ENCODE peak calls at places on chromosomes 2 and 18, in eight cellular contexts. W is AG10803, O is AG09319, P is bronchial epithelial cell, B is H1, F is ovary, Y is AG09309, H is cardiac muscle cell. C is an unnamed sample.

GRCh38 chr18:46510386-46510785 is 146.6 kb downstream of the LOXHD1 start:
- DNase-seq in W (no peak), O (no peak), P (no peak), B (no peak), F (no peak), Y (no peak), H (no peak), C (no peak)

GRCh38 chr2:240250985-240251847 is 110.8 kb upstream of the OTOS start:
- DNase-seq in W (peak), O (peak), P (peak), B (no peak), F (peak), Y (peak), H (peak), C (peak)

GRCh38 chr2:17961789-17962188 is 83.3 kb downstream of the KCNS3 start:
- DNase-seq in W (no peak), O (no peak), P (no peak), B (no peak), F (no peak), Y (no peak), H (no peak), C (no peak)

GRCh38 chr2:205161156-205161555 is 521.1 kb upstream of the NRP2 start:
- DNase-seq in W (peak), O (no peak), P (no peak), B (no peak), F (no peak), Y (no peak), H (no peak), C (no peak)

GRCh38 chr18:75162467-75162866 is 46.5 kb downstream of the PTGR3 start:
- DNase-seq in W (peak), O (no peak), P (peak), B (no peak), F (no peak), Y (peak), H (peak), C (peak)

GRCh38 chr2:179612591-179613298 is 248.7 kb downstream of the ZNF385B start:
- DNase-seq in W (peak), O (no peak), P (no peak), B (no peak), F (no peak), Y (peak), H (no peak), C (no peak)

GRCh38 chr18:10376735-10377134 is 77.7 kb upstream of the APCDD1 start:
- DNase-seq in W (peak), O (no peak), P (no peak), B (no peak), F (no peak), Y (no peak), H (no peak), C (no peak)

GRCh38 chr18:48728204-48728833 is 189.5 kb downstream of the CTIF start:
- DNase-seq in W (peak), O (peak), P (peak), B (no peak), F (no peak), Y (peak), H (peak), C (no peak)

GRCh38 chr2:159028776-159029175 is 60.3 kb downstream of the TANC1 start:
- DNase-seq in W (no peak), O (no peak), P (no peak), B (no peak), F (no peak), Y (no peak), H (no peak), C (no peak)

GRCh38 chr2:15561574-15562344 is 625 bp upstream of the NBAS start:
- DNase-seq in W (peak), O (no peak), P (no peak), B (no peak), F (peak), Y (no peak), H (peak), C (no peak)

GRCh38 chr2:95345415-95346235 is 48.5 kb downstream of the KCNIP3 start:
- DNase-seq in W (peak), O (peak), P (peak), B (peak), F (peak), Y (peak), H (peak), C (peak)

GRCh38 chr2:11692966-11693521 is 23.0 kb upstream of the NTSR2 start:
- DNase-seq in W (peak), O (no peak), P (peak), B (no peak), F (peak), Y (no peak), H (peak), C (no peak)

GRCh38 chr2:179788104-179788503 is 73.3 kb downstream of the ZNF385B start:
- DNase-seq in W (no peak), O (no peak), P (no peak), B (no peak), F (no peak), Y (no peak), H (no peak), C (no peak)

GRCh38 chr2:1685957-1686783 is 58.1 kb downstream of the PXDN start:
- DNase-seq in W (peak), O (no peak), P (no peak), B (peak), F (no peak), Y (no peak), H (no peak), C (peak)

GRCh38 chr2:173614265-173614930 is 259.7 kb downstream of the CDCA7 start:
- DNase-seq in W (no peak), O (no peak), P (no peak), B (no peak), F (no peak), Y (no peak), H (no peak), C (no peak)

GRCh38 chr18:59061914-59062642 is 77.6 kb upstream of the SEC11C start:
- DNase-seq in W (no peak), O (no peak), P (no peak), B (no peak), F (no peak), Y (no peak), H (no peak), C (no peak)

GRCh38 chr2:134193006-134193405 is 60.9 kb upstream of the MGAT5 start:
- DNase-seq in W (peak), O (no peak), P (peak), B (no peak), F (no peak), Y (no peak), H (peak), C (no peak)

GRCh38 chr2:158091647-158092046 is 10.0 kb upstream of the UPP2 start:
- DNase-seq in W (no peak), O (no peak), P (peak), B (no peak), F (no peak), Y (no peak), H (no peak), C (no peak)

GRCh38 chr2:155842103-155842502 is 490.4 kb downstream of the NR4A2 start:
- DNase-seq in W (no peak), O (no peak), P (peak), B (no peak), F (no peak), Y (no peak), H (peak), C (no peak)

GRCh38 chr2:60771508-60771907 is 15.4 kb downstream of the PAPOLG start:
- DNase-seq in W (no peak), O (no peak), P (no peak), B (no peak), F (no peak), Y (no peak), H (no peak), C (no peak)

GRCh38 chr2:146246734-146247523 is 1597.9 kb upstream of the ACVR2A start:
- DNase-seq in W (peak), O (no peak), P (no peak), B (no peak), F (no peak), Y (no peak), H (no peak), C (no peak)

GRCh38 chr2:143778981-143779380 is 649.8 kb downstream of the ARHGAP15 start:
- DNase-seq in W (peak), O (no peak), P (peak), B (no peak), F (no peak), Y (peak), H (no peak), C (no peak)

GRCh38 chr2:211035548-211036185 is 479.3 kb downstream of the CPS1 start:
- DNase-seq in W (peak), O (no peak), P (peak), B (no peak), F (no peak), Y (no peak), H (peak), C (no peak)

GRCh38 chr2:31387850-31388249 is 26.7 kb downstream of the XDH start:
- DNase-seq in W (no peak), O (no peak), P (no peak), B (no peak), F (no peak), Y (no peak), H (no peak), C (peak)

GRCh38 chr2:10911291-10912075 is at the start of gene KCNF1:
- DNase-seq in W (peak), O (no peak), P (peak), B (no peak), F (no peak), Y (no peak), H (peak), C (peak)

GRCh38 chr2:240255811-240256703 is 115.6 kb upstream of the OTOS start:
- DNase-seq in W (no peak), O (no peak), P (peak), B (no peak), F (no peak), Y (no peak), H (no peak), C (no peak)

GRCh38 chr2:235533616-235534385 is 40.0 kb downstream of the AGAP1 start:
- DNase-seq in W (no peak), O (no peak), P (no peak), B (no peak), F (no peak), Y (no peak), H (no peak), C (no peak)

GRCh38 chr2:152598975-152599724 is 118.1 kb downstream of the PRPF40A start:
- DNase-seq in W (no peak), O (no peak), P (peak), B (no peak), F (no peak), Y (no peak), H (no peak), C (no peak)

GRCh38 chr2:205539603-205540002 is 142.7 kb upstream of the NRP2 start:
- DNase-seq in W (no peak), O (no peak), P (no peak), B (no peak), F (no peak), Y (no peak), H (no peak), C (no peak)

GRCh38 chr2:144470334-144470733 is 49.6 kb downstream of the ZEB2 start:
- DNase-seq in W (no peak), O (no peak), P (no peak), B (no peak), F (no peak), Y (no peak), H (no peak), C (no peak)

GRCh38 chr2:25310965-25311865 is 30.5 kb downstream of the DNMT3A start:
- DNase-seq in W (no peak), O (no peak), P (peak), B (no peak), F (no peak), Y (no peak), H (no peak), C (no peak)

GRCh38 chr2:24489942-24490673 is 946 bp upstream of the NCOA1 start:
- DNase-seq in W (peak), O (no peak), P (peak), B (no peak), F (peak), Y (no peak), H (peak), C (no peak)

GRCh38 chr2:44155577-44156446 is 12.9 kb upstream of the PPM1B start:
- DNase-seq in W (no peak), O (no peak), P (peak), B (no peak), F (no peak), Y (no peak), H (no peak), C (no peak)

GRCh38 chr2:200658278-200658864 is 72.6 kb downstream of the AOX1 start:
- DNase-seq in W (no peak), O (no peak), P (no peak), B (no peak), F (no peak), Y (no peak), H (no peak), C (no peak)
- TF ChIP-seq CTCF in W (no peak), O (no peak), P (peak), B (peak), F (no peak), Y (no peak), H (no peak), C (no peak)

GRCh38 chr2:96579422-96579821 is 42.9 kb downstream of the ARID5A start:
- DNase-seq in W (no peak), O (no peak), P (no peak), B (no peak), F (no peak), Y (no peak), H (no peak), C (no peak)
- TF ChIP-seq CTCF in W (no peak), O (no peak), P (no peak), B (no peak), F (no peak), Y (no peak), H (no peak), C (no peak)

GRCh38 chr2:232810444-232810843 is 34.1 kb upstream of the KCNJ13 start:
- DNase-seq in W (no peak), O (no peak), P (no peak), B (no peak), F (no peak), Y (no peak), H (no peak), C (no peak)

GRCh38 chr2:232809349-232810124 is 33.2 kb upstream of the KCNJ13 start:
- DNase-seq in W (no peak), O (no peak), P (no peak), B (no peak), F (no peak), Y (no peak), H (no peak), C (no peak)
- TF ChIP-seq CTCF in W (no peak), O (no peak), P (no peak), B (no peak), F (no peak), Y (no peak), H (no peak), C (no peak)

DNA sequence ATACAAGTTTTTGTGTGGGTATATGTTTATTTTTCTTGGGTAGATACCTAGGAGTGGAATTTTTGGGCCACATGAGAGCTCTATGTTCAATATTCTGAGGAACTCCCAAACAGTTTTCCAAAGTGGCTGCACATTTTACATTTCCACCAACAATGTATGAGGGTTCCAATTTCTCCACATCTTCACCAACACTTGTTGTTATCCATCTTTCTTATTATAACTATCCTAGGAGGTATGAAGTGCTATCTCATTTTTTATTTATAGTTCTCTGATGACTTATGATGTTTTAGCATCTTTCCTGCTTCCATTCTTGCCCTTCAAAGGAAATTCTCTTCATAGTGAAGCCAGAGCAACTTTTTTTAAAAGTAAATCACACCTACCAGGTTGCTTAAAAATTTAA is 8.7 kb downstream of the PGAP1 start:
- DNase-seq in W (no peak), O (no peak), P (no peak), B (no peak), F (no peak), Y (no peak), H (no peak), C (no peak)
- TF ChIP-seq CTCF in W (no peak), O (no peak), P (no peak), B (no peak), F (no peak), Y (no peak), H (no peak), C (no peak)

GRCh38 chr2:40256649-40257048 is 195.2 kb downstream of the SLC8A1 start:
- DNase-seq in W (no peak), O (no peak), P (peak), B (peak), F (no peak), Y (no peak), H (peak), C (no peak)
- TF ChIP-seq CTCF in W (peak), O (no peak), P (peak), B (peak), F (no peak), Y (peak), H (peak), C (peak)

DNA sequence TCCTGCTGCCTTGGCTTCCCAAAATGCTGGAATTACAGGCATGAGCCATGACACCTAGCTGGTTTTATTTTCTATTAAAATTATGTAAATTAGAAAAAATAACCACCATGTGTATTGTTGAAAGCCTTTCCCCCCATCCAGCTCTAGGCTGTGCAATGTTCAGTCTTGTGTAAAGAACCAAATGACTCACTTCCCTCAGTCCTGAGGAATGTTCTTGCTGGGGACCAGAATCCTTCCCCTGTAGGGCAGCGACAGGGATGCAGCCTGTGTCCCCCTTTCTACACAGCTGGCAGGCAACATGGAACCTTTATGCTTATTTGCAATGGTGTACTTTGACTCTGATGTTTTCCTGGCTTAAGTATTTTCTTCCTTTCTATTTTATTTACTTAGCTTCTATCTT is 29.4 kb downstream of the AOX1 start:
- DNase-seq in W (peak), O (no peak), P (peak), B (no peak), F (no peak), Y (no peak), H (peak), C (no peak)
- TF ChIP-seq CTCF in W (peak), O (no peak), P (peak), B (no peak), F (no peak), Y (no peak), H (no peak), C (no peak)

DNA sequence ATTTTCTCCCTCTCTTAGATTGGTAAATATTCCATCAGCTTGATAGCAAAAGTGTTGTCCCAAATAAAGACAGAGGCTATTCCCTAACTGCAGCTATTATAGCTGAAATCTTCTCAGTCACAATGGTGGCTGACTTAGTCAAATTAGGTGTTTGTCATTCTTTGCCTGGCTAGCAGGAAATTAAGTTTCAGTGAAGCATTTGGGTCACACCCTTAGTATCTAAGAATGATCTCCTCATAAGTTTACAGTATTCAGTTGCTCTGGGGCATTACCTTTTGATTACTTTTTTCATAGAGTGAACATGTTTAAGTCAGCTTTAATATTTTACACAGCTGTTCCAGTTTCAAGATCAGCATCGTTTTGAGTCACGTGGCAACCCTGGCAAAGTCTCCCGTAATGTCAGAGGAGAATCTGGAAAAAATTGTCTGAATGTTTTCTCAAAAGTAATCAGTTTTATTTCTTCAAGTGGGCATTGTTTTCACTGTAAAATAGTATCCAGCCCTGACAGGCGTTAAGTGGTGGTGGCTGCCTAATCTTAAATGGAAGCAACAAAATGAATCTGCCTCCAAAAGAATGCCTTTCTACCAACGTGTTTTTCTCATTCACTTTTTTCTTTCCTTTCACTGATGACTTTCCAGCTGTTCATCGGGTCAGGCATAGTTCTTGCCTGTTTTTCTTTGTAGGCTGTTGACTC is 319.5 kb upstream of the TCF4 start:
- DNase-seq in W (peak), O (no peak), P (peak), B (no peak), F (peak), Y (no peak), H (peak), C (no peak)
- TF ChIP-seq CTCF in W (no peak), O (no peak), P (no peak), B (no peak), F (no peak), Y (no peak), H (no peak), C (no peak)

DNA sequence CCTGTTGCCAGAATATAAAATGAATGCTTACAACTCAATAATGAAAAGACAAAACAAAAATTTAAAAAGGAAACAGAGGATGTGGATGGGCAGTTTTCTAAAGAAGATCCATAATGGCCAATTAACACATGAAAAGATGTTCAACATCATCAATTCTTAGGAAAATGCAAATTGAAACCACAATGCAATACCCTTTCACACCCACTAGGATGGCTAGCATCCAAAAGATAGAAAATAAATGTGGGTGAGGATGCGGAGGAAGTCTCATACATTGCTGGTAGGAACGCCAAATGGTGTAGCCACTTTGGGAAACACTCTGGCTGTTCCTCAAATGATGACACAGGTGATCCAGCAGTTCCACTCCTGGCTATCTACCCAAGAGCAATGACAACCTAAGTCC is 130.5 kb downstream of the TNS1 start:
- DNase-seq in W (no peak), O (no peak), P (no peak), B (no peak), F (no peak), Y (no peak), H (no peak), C (no peak)
- TF ChIP-seq CTCF in W (peak), O (no peak), P (no peak), B (no peak), F (no peak), Y (no peak), H (peak), C (no peak)